ENCODE peak calls at places on chromosomes 2 and 18, in four cellular contexts. One of them, this sample, is unnamed.

GRCh38 chr2:218332920-218333645 is 23.6 kb upstream of the CATIP start:
- DNase-seq in mesenchymal stem cell: peak; percentile 36
- DNase-seq in activated naive CD8-positive, alpha-beta T cell treated with anti-CD3 and anti-CD28 coated beads for 36 hours: no peak
- DNase-seq in kidney epithelial cell: no peak
- DNase-seq in this sample: no peak

GRCh38 chr2:200963129-200963917 is at the start of gene ORC2:
- DNase-seq in mesenchymal stem cell: peak; percentile 94
- DNase-seq in kidney epithelial cell: peak; percentile 74
- DNase-seq in activated naive CD8-positive, alpha-beta T cell treated with anti-CD3 and anti-CD28 coated beads for 36 hours: peak; percentile 93
- DNase-seq in this sample: peak; percentile 95

GRCh38 chr2:119748135-119748534 is 11.6 kb upstream of the PTPN4 start:
- DNase-seq in kidney epithelial cell: no peak
- DNase-seq in activated naive CD8-positive, alpha-beta T cell treated with anti-CD3 and anti-CD28 coated beads for 36 hours: no peak
- DNase-seq in mesenchymal stem cell: no peak
- DNase-seq in this sample: no peak

GRCh38 chr18:3526421-3527354 is 76.7 kb downstream of the TGIF1 start:
- DNase-seq in kidney epithelial cell: no peak
- DNase-seq in mesenchymal stem cell: peak; percentile 5
- DNase-seq in activated naive CD8-positive, alpha-beta T cell treated with anti-CD3 and anti-CD28 coated beads for 36 hours: no peak
- DNase-seq in this sample: no peak

GRCh38 chr2:9251154-9252001 is 44.8 kb downstream of the ASAP2 start:
- DNase-seq in activated naive CD8-positive, alpha-beta T cell treated with anti-CD3 and anti-CD28 coated beads for 36 hours: no peak
- DNase-seq in mesenchymal stem cell: peak; percentile 82
- DNase-seq in kidney epithelial cell: no peak
- DNase-seq in this sample: peak; percentile 81

GRCh38 chr2:29430382-29431112 is 315.3 kb downstream of the CLIP4 start:
- DNase-seq in kidney epithelial cell: no peak
- DNase-seq in mesenchymal stem cell: no peak
- DNase-seq in activated naive CD8-positive, alpha-beta T cell treated with anti-CD3 and anti-CD28 coated beads for 36 hours: no peak
- DNase-seq in this sample: no peak

GRCh38 chr18:23833714-23834113 is 144.5 kb downstream of the LAMA3 start:
- DNase-seq in activated naive CD8-positive, alpha-beta T cell treated with anti-CD3 and anti-CD28 coated beads for 36 hours: no peak
- DNase-seq in mesenchymal stem cell: no peak
- DNase-seq in kidney epithelial cell: no peak
- DNase-seq in this sample: no peak

GRCh38 chr2:132668189-132668833 is 1.7 kb downstream of the LYPD1 start:
- DNase-seq in activated naive CD8-positive, alpha-beta T cell treated with anti-CD3 and anti-CD28 coated beads for 36 hours: no peak
- DNase-seq in mesenchymal stem cell: peak; percentile 7
- DNase-seq in kidney epithelial cell: no peak
- DNase-seq in this sample: peak; percentile 45

GRCh38 chr2:1648241-1649102 is 95.8 kb downstream of the PXDN start:
- DNase-seq in kidney epithelial cell: no peak
- DNase-seq in mesenchymal stem cell: no peak
- DNase-seq in activated naive CD8-positive, alpha-beta T cell treated with anti-CD3 and anti-CD28 coated beads for 36 hours: no peak
- DNase-seq in this sample: no peak

GRCh38 chr18:41966943-41967342 is 11.9 kb downstream of the PIK3C3 start:
- DNase-seq in activated naive CD8-positive, alpha-beta T cell treated with anti-CD3 and anti-CD28 coated beads for 36 hours: no peak
- DNase-seq in mesenchymal stem cell: no peak
- DNase-seq in kidney epithelial cell: no peak
- DNase-seq in this sample: no peak

GRCh38 chr2:186891219-186891621 is 42.2 kb upstream of the ZSWIM2 start:
- DNase-seq in mesenchymal stem cell: peak; percentile 33
- DNase-seq in kidney epithelial cell: no peak
- DNase-seq in activated naive CD8-positive, alpha-beta T cell treated with anti-CD3 and anti-CD28 coated beads for 36 hours: no peak
- DNase-seq in this sample: peak; percentile 94

GRCh38 chr2:6927186-6927585 is 10.0 kb downstream of the RNF144A start:
- DNase-seq in kidney epithelial cell: no peak
- DNase-seq in mesenchymal stem cell: no peak
- DNase-seq in activated naive CD8-positive, alpha-beta T cell treated with anti-CD3 and anti-CD28 coated beads for 36 hours: no peak
- DNase-seq in this sample: no peak

GRCh38 chr2:1975060-1975459 is 230.7 kb upstream of the PXDN start:
- DNase-seq in kidney epithelial cell: no peak
- DNase-seq in mesenchymal stem cell: no peak
- DNase-seq in activated naive CD8-positive, alpha-beta T cell treated with anti-CD3 and anti-CD28 coated beads for 36 hours: no peak
- DNase-seq in this sample: no peak

GRCh38 chr18:48688961-48689360 is 150.1 kb downstream of the CTIF start:
- DNase-seq in kidney epithelial cell: no peak
- DNase-seq in mesenchymal stem cell: no peak
- DNase-seq in activated naive CD8-positive, alpha-beta T cell treated with anti-CD3 and anti-CD28 coated beads for 36 hours: no peak
- DNase-seq in this sample: no peak

GRCh38 chr18:4063545-4063944 is 391.6 kb downstream of the DLGAP1 start:
- DNase-seq in kidney epithelial cell: no peak
- DNase-seq in activated naive CD8-positive, alpha-beta T cell treated with anti-CD3 and anti-CD28 coated beads for 36 hours: no peak
- DNase-seq in mesenchymal stem cell: no peak
- DNase-seq in this sample: no peak

GRCh38 chr2:17303054-17303453 is 215.2 kb downstream of the RAD51AP2 start:
- DNase-seq in activated naive CD8-positive, alpha-beta T cell treated with anti-CD3 and anti-CD28 coated beads for 36 hours: no peak
- DNase-seq in mesenchymal stem cell: peak; percentile 54
- DNase-seq in kidney epithelial cell: peak; percentile 39
- DNase-seq in this sample: no peak

GRCh38 chr2:63856302-63856600 is 14.6 kb downstream of the UGP2 start:
- DNase-seq in mesenchymal stem cell: no peak
- DNase-seq in kidney epithelial cell: no peak
- DNase-seq in activated naive CD8-positive, alpha-beta T cell treated with anti-CD3 and anti-CD28 coated beads for 36 hours: no peak
- DNase-seq in this sample: no peak

GRCh38 chr2:104434363-104434792 is 419.5 kb upstream of the POU3F3 start:
- DNase-seq in mesenchymal stem cell: no peak
- DNase-seq in kidney epithelial cell: peak; percentile 53
- DNase-seq in activated naive CD8-positive, alpha-beta T cell treated with anti-CD3 and anti-CD28 coated beads for 36 hours: peak; percentile 2
- DNase-seq in this sample: no peak

GRCh38 chr2:43980902-43981301 is 14.9 kb downstream of the LRPPRC start:
- DNase-seq in activated naive CD8-positive, alpha-beta T cell treated with anti-CD3 and anti-CD28 coated beads for 36 hours: peak; percentile 11
- DNase-seq in kidney epithelial cell: no peak
- DNase-seq in mesenchymal stem cell: no peak
- DNase-seq in this sample: no peak

GRCh38 chr2:74481961-74482800 is 617 bp downstream of the CCDC142 start:
- DNase-seq in activated naive CD8-positive, alpha-beta T cell treated with anti-CD3 and anti-CD28 coated beads for 36 hours: peak; percentile 72
- DNase-seq in kidney epithelial cell: no peak
- DNase-seq in mesenchymal stem cell: peak; percentile 37
- DNase-seq in this sample: no peak

GRCh38 chr2:43186679-43187374 is 39.6 kb downstream of the ZFP36L2 start:
- DNase-seq in mesenchymal stem cell: no peak
- DNase-seq in kidney epithelial cell: no peak
- DNase-seq in activated naive CD8-positive, alpha-beta T cell treated with anti-CD3 and anti-CD28 coated beads for 36 hours: no peak
- DNase-seq in this sample: no peak